ENCODE peak calls at places on chromosomes 6 and 20, in eight cellular contexts. M is naive B cell; J is type B pancreatic cell; S is NCI-H460; I is ecto neural progenitor cell; E is AG10803; N is activated gamma-delta T cell; A is stimulated activated CD4-positive, alpha-beta T cell treated with anti-CD3 and anti-CD28 coated beads, Interleukin-4, amount 100 ng/mL, for 24 hours. P is an unnamed sample.

GRCh38 chr20:33372993-33373441 is 28.3 kb downstream of the CDK5RAP1 start:
- DNase-seq in M (no peak), J (no peak), S (no peak), I (no peak), E (peak), N (no peak), A (no peak), P (no peak)

GRCh38 chr6:142744836-142745235 is 200.1 kb downstream of the HIVEP2 start:
- DNase-seq in M (no peak), J (no peak), S (no peak), I (no peak), E (peak), N (no peak), A (no peak), P (no peak)

GRCh38 chr20:63946986-63947637 is 9.1 kb downstream of the UCKL1 start:
- DNase-seq in M (no peak), J (no peak), S (no peak), I (no peak), E (no peak), N (no peak), A (no peak), P (no peak)

GRCh38 chr6:19536838-19537237 is 300.3 kb upstream of the ID4 start:
- DNase-seq in M (no peak), J (no peak), S (no peak), I (no peak), E (no peak), N (no peak), A (no peak), P (no peak)

GRCh38 chr20:3471397-3472021 is 691 bp downstream of the ATRN start:
- DNase-seq in M (no peak), J (no peak), S (no peak), I (no peak), E (no peak), N (no peak), A (no peak), P (no peak)

GRCh38 chr20:48705208-48706115 is 122.3 kb downstream of the PREX1 start:
- DNase-seq in M (no peak), J (no peak), S (no peak), I (no peak), E (peak), N (no peak), A (no peak), P (no peak)

GRCh38 chr6:5453531-5453930 is 192.2 kb downstream of the FARS2 start:
- DNase-seq in M (no peak), J (no peak), S (no peak), I (no peak), E (peak), N (no peak), A (no peak), P (no peak)

GRCh38 chr6:38482466-38482865 is 157.3 kb downstream of the BTBD9 start:
- DNase-seq in M (no peak), J (no peak), S (no peak), I (no peak), E (peak), N (no peak), A (no peak), P (no peak)

GRCh38 chr6:149268768-149269167 is 48.7 kb upstream of the TAB2 start:
- DNase-seq in M (no peak), J (no peak), S (no peak), I (no peak), E (no peak), N (no peak), A (no peak), P (no peak)

GRCh38 chr20:31606928-31607639 is 2.0 kb downstream of the ID1 start:
- DNase-seq in M (no peak), J (peak), S (peak), I (peak), E (peak), N (no peak), A (no peak), P (no peak)

GRCh38 chr6:26521485-26522391 is 16.4 kb upstream of the HMGN4 start:
- DNase-seq in M (peak), J (peak), S (no peak), I (peak), E (peak), N (peak), A (peak), P (peak)

GRCh38 chr6:10441004-10441654 is 26.3 kb upstream of the TFAP2A start:
- DNase-seq in M (no peak), J (no peak), S (peak), I (no peak), E (peak), N (no peak), A (no peak), P (no peak)

GRCh38 chr6:112665114-112665513 is 318.0 kb downstream of the RFPL4B start:
- DNase-seq in M (no peak), J (no peak), S (no peak), I (no peak), E (peak), N (no peak), A (no peak), P (no peak)

GRCh38 chr6:108353853-108354252 is 59.0 kb downstream of the AFG1L start:
- DNase-seq in M (no peak), J (no peak), S (no peak), I (no peak), E (no peak), N (no peak), A (no peak), P (no peak)

GRCh38 chr6:166173292-166173951 is 5.8 kb upstream of the TBXT start:
- DNase-seq in M (no peak), J (no peak), S (peak), I (no peak), E (no peak), N (no peak), A (no peak), P (no peak)

GRCh38 chr6:97524846-97525245 is 241.8 kb upstream of the MMS22L start:
- DNase-seq in M (no peak), J (no peak), S (no peak), I (peak), E (no peak), N (no peak), A (no peak), P (no peak)

GRCh38 chr20:46767127-46767761 is 57.8 kb downstream of the SLC2A10 start:
- DNase-seq in M (no peak), J (no peak), S (peak), I (no peak), E (peak), N (no peak), A (peak), P (no peak)

GRCh38 chr6:111683749-111684267 is 78.1 kb upstream of the TRAF3IP2 start:
- DNase-seq in M (no peak), J (no peak), S (no peak), I (no peak), E (peak), N (no peak), A (no peak), P (peak)

GRCh38 chr6:9523462-9523861 is 891.4 kb downstream of the TFAP2A start:
- DNase-seq in M (no peak), J (no peak), S (no peak), I (no peak), E (peak), N (no peak), A (no peak), P (no peak)

GRCh38 chr6:159769470-159769869 is 7.6 kb downstream of the ACAT2 start:
- DNase-seq in M (no peak), J (no peak), S (no peak), I (no peak), E (no peak), N (no peak), A (no peak), P (no peak)

GRCh38 chr6:158422629-158423238 is 110.5 kb downstream of the TULP4 start:
- DNase-seq in M (no peak), J (no peak), S (no peak), I (no peak), E (no peak), N (no peak), A (no peak), P (peak)

GRCh38 chr6:140773276-140773675 is 1359.4 kb upstream of the GJE1 start:
- DNase-seq in M (no peak), J (no peak), S (no peak), I (no peak), E (no peak), N (no peak), A (no peak), P (no peak)

GRCh38 chr20:32466739-32467505 is 108.8 kb downstream of the ASXL1 start:
- DNase-seq in M (no peak), J (no peak), S (no peak), I (no peak), E (no peak), N (no peak), A (no peak), P (no peak)

GRCh38 chr20:36116813-36117441 is 37.6 kb upstream of the EPB41L1 start:
- DNase-seq in M (no peak), J (no peak), S (no peak), I (no peak), E (peak), N (no peak), A (no peak), P (no peak)

GRCh38 chr20:18717062-18717461 is 96.5 kb upstream of the SCP2D1 start:
- DNase-seq in M (no peak), J (no peak), S (no peak), I (no peak), E (no peak), N (no peak), A (no peak), P (no peak)

GRCh38 chr6:138401960-138402832 is 1.8 kb upstream of the HEBP2 start:
- DNase-seq in M (no peak), J (no peak), S (no peak), I (no peak), E (no peak), N (no peak), A (no peak), P (peak)

GRCh38 chr6:170516783-170517616 is 36.1 kb downstream of the PSMB1 start:
- DNase-seq in M (peak), J (no peak), S (peak), I (peak), E (peak), N (no peak), A (peak), P (no peak)

GRCh38 chr6:31737315-31738047 is 1.2 kb upstream of the CLIC1 start:
- DNase-seq in M (peak), J (no peak), S (no peak), I (peak), E (no peak), N (no peak), A (no peak), P (no peak)

GRCh38 chr20:57498425-57499400 is 26.2 kb downstream of the CTCFL start:
- DNase-seq in M (no peak), J (no peak), S (peak), I (no peak), E (peak), N (no peak), A (peak), P (no peak)

GRCh38 chr20:30168025-30168799 is 1089.3 kb upstream of the DEFB115 start:
- DNase-seq in M (peak), J (no peak), S (no peak), I (no peak), E (no peak), N (no peak), A (peak), P (no peak)

GRCh38 chr6:35496036-35496850 is 636 bp downstream of the TEAD3 start:
- DNase-seq in M (no peak), J (no peak), S (no peak), I (peak), E (peak), N (no peak), A (no peak), P (no peak)

GRCh38 chr6:135535989-135536414 is 38.5 kb upstream of the AHI1 start:
- DNase-seq in M (peak), J (no peak), S (peak), I (no peak), E (peak), N (no peak), A (no peak), P (no peak)

GRCh38 chr20:47370850-47371782 is 14.6 kb upstream of the ZMYND8 start:
- DNase-seq in M (no peak), J (no peak), S (no peak), I (no peak), E (no peak), N (no peak), A (no peak), P (no peak)

GRCh38 chr6:157045831-157046454 is 268.8 kb downstream of the ARID1B start:
- DNase-seq in M (no peak), J (no peak), S (peak), I (no peak), E (peak), N (no peak), A (no peak), P (no peak)

GRCh38 chr6:89862281-89862680 is 32.0 kb upstream of the GJA10 start:
- DNase-seq in M (no peak), J (no peak), S (no peak), I (no peak), E (no peak), N (no peak), A (no peak), P (no peak)

GRCh38 chr20:3165473-3166337 is 6.0 kb upstream of the FASTKD5 start:
- DNase-seq in M (no peak), J (no peak), S (no peak), I (no peak), E (peak), N (no peak), A (no peak), P (no peak)

GRCh38 chr6:53043626-53044025 is 21.6 kb upstream of the FBXO9 start:
- DNase-seq in M (no peak), J (no peak), S (no peak), I (no peak), E (peak), N (no peak), A (no peak), P (no peak)

GRCh38 chr6:162343902-162344226 is 383.7 kb downstream of the PRKN start:
- DNase-seq in M (no peak), J (no peak), S (no peak), I (no peak), E (peak), N (no peak), A (no peak), P (no peak)